ENCODE peak calls at places on chromosomes 5 and 9, in nine cellular contexts. U, C, K, L, V, J, I, H and P are unnamed samples. For H3K9me3, the result is how much of the 10 kb centered on the place peaks cover.

GRCh38 chr5:137636846-137637515 is 98.9 kb downstream of the KLHL3 start:
- DNase-seq in U (no peak), C (no peak), K (no peak), L (peak), V (no peak), J (no peak), I (no peak), H (no peak), P (no peak)

GRCh38 chr9:71929223-71929622 is 17.8 kb downstream of the C9orf85 start:
- DNase-seq in U (peak), C (no peak), K (no peak), L (no peak), V (peak), J (no peak), I (no peak), H (peak), P (no peak)

GRCh38 chr9:129945314-129945713 is 97.7 kb downstream of the FNBP1 start:
- DNase-seq in U (no peak), C (no peak), K (no peak), L (no peak), V (no peak), J (no peak), I (no peak), H (peak), P (no peak)

GRCh38 chr9:75087279-75087823 is 604 bp downstream of the NMRK1 start:
- DNase-seq in U (peak), C (peak), K (peak), L (no peak), V (peak), J (no peak), I (no peak), H (peak), P (no peak)

GRCh38 chr9:130042406-130042930 is 521 bp downstream of the FNBP1 start:
- DNase-seq in U (peak), C (peak), K (peak), L (peak), V (no peak), J (peak), I (no peak), H (peak), P (no peak)

GRCh38 chr5:180463216-180463900 is 30.8 kb upstream of the CNOT6 start:
- DNase-seq in U (no peak), C (no peak), K (no peak), L (no peak), V (no peak), J (no peak), I (no peak), H (peak), P (no peak)

GRCh38 chr5:135973323-135974018 is 18.7 kb upstream of the LECT2 start:
- DNase-seq in U (peak), C (no peak), K (no peak), L (no peak), V (peak), J (no peak), I (no peak), H (peak), P (no peak)

GRCh38 chr5:132807163-132807838 is 5.8 kb upstream of the SOWAHA start:
- DNase-seq in U (no peak), C (peak), K (no peak), L (no peak), V (no peak), J (peak), I (peak), H (no peak), P (no peak)

GRCh38 chr5:107809201-107810034 is 138.7 kb upstream of the EFNA5 start:
- DNase-seq in U (peak), C (peak), K (no peak), L (no peak), V (peak), J (no peak), I (no peak), H (peak), P (no peak)

GRCh38 chr9:123169926-123170325 is 98.5 kb downstream of the STRBP start:
- DNase-seq in U (no peak), C (no peak), K (no peak), L (no peak), V (no peak), J (no peak), I (no peak), H (no peak), P (no peak)

GRCh38 chr9:110016340-110016739 is 191.6 kb downstream of the C9orf152 start:
- DNase-seq in U (peak), C (no peak), K (no peak), L (no peak), V (peak), J (no peak), I (peak), H (peak), P (no peak)

GRCh38 chr5:61275841-61276240 is 56.2 kb upstream of the ZSWIM6 start:
- DNase-seq in U (peak), C (no peak), K (peak), L (no peak), V (peak), J (no peak), I (no peak), H (peak), P (no peak)

GRCh38 chr5:9537223-9538141 is 8.4 kb downstream of the SEMA5A start:
- DNase-seq in U (no peak), C (no peak), K (no peak), L (no peak), V (no peak), J (no peak), I (no peak), H (no peak), P (no peak)

GRCh38 chr9:93009337-93010015 is 49.0 kb upstream of the SUSD3 start:
- DNase-seq in U (no peak), C (no peak), K (no peak), L (no peak), V (no peak), J (no peak), I (no peak), H (peak), P (no peak)

GRCh38 chr5:73411927-73412596 is 36.5 kb downstream of the FOXD1 start:
- DNase-seq in U (peak), C (peak), K (no peak), L (no peak), V (no peak), J (no peak), I (no peak), H (no peak), P (no peak)

GRCh38 chr5:58582004-58582403 is 871 bp upstream of the RAB3C start:
- DNase-seq in U (no peak), C (peak), K (no peak), L (peak), V (no peak), J (no peak), I (no peak), H (peak), P (no peak)

GRCh38 chr5:113237893-113238292 is 196.9 kb downstream of the TSSK1B start:
- DNase-seq in U (no peak), C (no peak), K (no peak), L (no peak), V (no peak), J (no peak), I (no peak), H (no peak), P (no peak)

GRCh38 chr5:149583394-149583793 is 2.1 kb downstream of the ARHGEF37 start:
- DNase-seq in U (peak), C (no peak), K (no peak), L (no peak), V (no peak), J (no peak), I (no peak), H (no peak), P (no peak)

GRCh38 chr9:130922815-130923610 is 16.0 kb downstream of the FIBCD1 start:
- DNase-seq in U (no peak), C (no peak), K (no peak), L (peak), V (no peak), J (no peak), I (no peak), H (no peak), P (no peak)

GRCh38 chr5:172005708-172006377 is 595 bp downstream of the FBXW11 start:
- DNase-seq in U (peak), C (peak), K (no peak), L (no peak), V (no peak), J (peak), I (no peak), H (peak), P (peak)

GRCh38 chr5:126115230-126115629 is 308.0 kb upstream of the GRAMD2B start:
- DNase-seq in U (no peak), C (no peak), K (no peak), L (no peak), V (no peak), J (no peak), I (no peak), H (no peak), P (no peak)

GRCh38 chr9:93903886-93904648 is 51.1 kb downstream of the BARX1 start:
- DNase-seq in U (no peak), C (no peak), K (peak), L (no peak), V (no peak), J (no peak), I (no peak), H (peak), P (no peak)

GRCh38 chr9:93058357-93059096 is at the start of gene SUSD3:
- DNase-seq in U (peak), C (peak), K (peak), L (peak), V (no peak), J (peak), I (peak), H (peak), P (no peak)

GRCh38 chr5:135304352-135305221 is 94.4 kb downstream of the MACROH2A1 start:
- DNase-seq in U (peak), C (no peak), K (no peak), L (peak), V (peak), J (no peak), I (no peak), H (no peak), P (no peak)

GRCh38 chr9:19138084-19138483 is 10.8 kb upstream of the PLIN2 start:
- DNase-seq in U (peak), C (no peak), K (no peak), L (no peak), V (no peak), J (no peak), I (no peak), H (no peak), P (no peak)

GRCh38 chr5:179699640-179700298 is 1.0 kb downstream of the CANX start:
- DNase-seq in U (peak), C (peak), K (no peak), L (no peak), V (peak), J (no peak), I (no peak), H (peak), P (no peak)

GRCh38 chr5:126718246-126718868 is 58.6 kb upstream of the LMNB1 start:
- DNase-seq in U (no peak), C (peak), K (no peak), L (no peak), V (no peak), J (no peak), I (no peak), H (no peak), P (no peak)

GRCh38 chr9:91086657-91087563 is 274.8 kb downstream of the AUH start:
- DNase-seq in U (no peak), C (no peak), K (no peak), L (no peak), V (no peak), J (no peak), I (no peak), H (no peak), P (no peak)

GRCh38 chr9:86350006-86350755 is 4.0 kb downstream of the TUT7 start:
- DNase-seq in U (no peak), C (no peak), K (no peak), L (no peak), V (no peak), J (no peak), I (no peak), H (peak), P (no peak)

GRCh38 chr5:39197556-39197955 is 21.8 kb downstream of the FYB1 start:
- DNase-seq in U (no peak), C (no peak), K (no peak), L (no peak), V (no peak), J (no peak), I (peak), H (no peak), P (peak)

GRCh38 chr9:21961569-21961968 is 32.6 kb downstream of the CDKN2A start:
- DNase-seq in U (no peak), C (no peak), K (no peak), L (no peak), V (no peak), J (no peak), I (no peak), H (peak), P (no peak)

GRCh38 chr5:115946655-115947054 is 15.6 kb upstream of the LVRN start:
- DNase-seq in U (peak), C (no peak), K (no peak), L (no peak), V (peak), J (no peak), I (no peak), H (no peak), P (no peak)

GRCh38 chr9:136602193-136602885 is 56.5 kb upstream of the NOTCH1 start:
- DNase-seq in U (no peak), C (no peak), K (no peak), L (peak), V (no peak), J (peak), I (no peak), H (no peak), P (no peak)

GRCh38 chr5:343461-344401 is 22.2 kb downstream of the AHRR start:
- DNase-seq in U (peak), C (peak), K (peak), L (peak), V (peak), J (peak), I (peak), H (peak), P (peak)

GRCh38 chr5:108661590-108662219 is 86.0 kb upstream of the FER start:
- DNase-seq in U (peak), C (no peak), K (no peak), L (no peak), V (peak), J (no peak), I (no peak), H (peak), P (no peak)

GRCh38 chr5:67581203-67581602 is 384.6 kb upstream of the CD180 start:
- DNase-seq in U (peak), C (no peak), K (no peak), L (no peak), V (no peak), J (no peak), I (no peak), H (no peak), P (no peak)

GRCh38 chr9:127862075-127863011 is 7.9 kb upstream of the ENG start:
- DNase-seq in U (no peak), C (no peak), K (peak), L (peak), V (no peak), J (peak), I (no peak), H (peak), P (peak)

GRCh38 chr9:114849450-114849849 is 43.6 kb upstream of the TNFSF15 start:
- DNase-seq in U (peak), C (no peak), K (no peak), L (no peak), V (no peak), J (no peak), I (no peak), H (no peak), P (no peak)

GRCh38 chr9:98364042-98364441 is 108.6 kb upstream of the TBC1D2 start:
- DNase-seq in U (no peak), C (no peak), K (no peak), L (no peak), V (no peak), J (no peak), I (no peak), H (no peak), P (no peak)

GRCh38 chr9:70318002-70318401 is 59.2 kb downstream of the SMC5 start:
- DNase-seq in U (no peak), C (peak), K (no peak), L (no peak), V (no peak), J (no peak), I (no peak), H (no peak), P (no peak)
- TF ChIP-seq CTCF in U (no peak), C (peak), K (no peak), L (no peak), V (no peak), J (no peak), I (no peak), H (no peak), P (no peak)

DNA sequence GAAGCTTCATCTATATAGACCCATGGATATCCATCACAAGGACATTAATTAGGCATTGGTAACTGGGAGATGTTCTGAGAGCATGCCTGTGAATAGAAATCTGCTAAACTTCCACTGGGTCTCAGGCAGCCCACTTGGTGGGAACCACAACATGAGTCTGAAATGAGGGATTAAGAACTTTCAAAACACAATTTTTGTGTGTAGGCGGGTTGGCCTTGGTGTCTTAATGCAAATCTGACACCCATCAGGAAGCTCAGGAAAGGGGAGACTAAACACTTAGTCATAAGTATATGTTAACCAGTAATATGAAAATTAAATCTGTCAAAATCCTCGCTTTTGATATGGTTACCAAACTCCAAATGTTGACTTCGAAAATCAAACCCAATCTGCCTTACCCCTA is 113.2 kb downstream of the FANCC start:
- DNase-seq in U (no peak), C (no peak), K (no peak), L (no peak), V (no peak), J (no peak), I (no peak), H (no peak), P (no peak)
- H3K4me3 ChIP-seq in U (no peak), C (no peak), K (no peak), L (no peak), V (no peak), J (no peak), I (no peak), H (no peak), P (no peak)

DNA sequence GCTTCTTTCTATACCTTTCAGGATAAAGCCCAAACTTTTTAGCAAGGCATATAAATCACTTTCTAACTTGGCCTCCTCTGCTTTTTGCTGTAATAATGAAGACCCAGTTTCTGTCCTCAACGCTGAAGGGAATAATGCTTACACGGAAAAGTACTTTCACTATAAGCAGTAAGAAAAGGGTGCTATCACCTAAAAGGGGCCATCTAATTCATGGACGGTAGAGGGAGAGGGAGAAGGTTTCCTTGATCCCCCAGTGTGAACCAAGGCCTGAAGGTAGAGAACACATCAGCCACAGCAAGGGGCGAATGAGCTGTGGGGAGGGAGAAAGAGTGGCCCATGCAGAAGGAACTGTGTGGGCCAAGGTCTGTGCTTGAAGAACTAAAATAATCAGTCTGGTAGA is 417.7 kb upstream of the CLINT1 start:
- DNase-seq in U (no peak), C (no peak), K (no peak), L (no peak), V (no peak), J (no peak), I (no peak), H (no peak), P (no peak)
- H3K9me3 ChIP-seq in U (under half), C (under half), K (under half), L (under half), V (under half), J (under half), I (under half), H (under half), P (under half)

DNA sequence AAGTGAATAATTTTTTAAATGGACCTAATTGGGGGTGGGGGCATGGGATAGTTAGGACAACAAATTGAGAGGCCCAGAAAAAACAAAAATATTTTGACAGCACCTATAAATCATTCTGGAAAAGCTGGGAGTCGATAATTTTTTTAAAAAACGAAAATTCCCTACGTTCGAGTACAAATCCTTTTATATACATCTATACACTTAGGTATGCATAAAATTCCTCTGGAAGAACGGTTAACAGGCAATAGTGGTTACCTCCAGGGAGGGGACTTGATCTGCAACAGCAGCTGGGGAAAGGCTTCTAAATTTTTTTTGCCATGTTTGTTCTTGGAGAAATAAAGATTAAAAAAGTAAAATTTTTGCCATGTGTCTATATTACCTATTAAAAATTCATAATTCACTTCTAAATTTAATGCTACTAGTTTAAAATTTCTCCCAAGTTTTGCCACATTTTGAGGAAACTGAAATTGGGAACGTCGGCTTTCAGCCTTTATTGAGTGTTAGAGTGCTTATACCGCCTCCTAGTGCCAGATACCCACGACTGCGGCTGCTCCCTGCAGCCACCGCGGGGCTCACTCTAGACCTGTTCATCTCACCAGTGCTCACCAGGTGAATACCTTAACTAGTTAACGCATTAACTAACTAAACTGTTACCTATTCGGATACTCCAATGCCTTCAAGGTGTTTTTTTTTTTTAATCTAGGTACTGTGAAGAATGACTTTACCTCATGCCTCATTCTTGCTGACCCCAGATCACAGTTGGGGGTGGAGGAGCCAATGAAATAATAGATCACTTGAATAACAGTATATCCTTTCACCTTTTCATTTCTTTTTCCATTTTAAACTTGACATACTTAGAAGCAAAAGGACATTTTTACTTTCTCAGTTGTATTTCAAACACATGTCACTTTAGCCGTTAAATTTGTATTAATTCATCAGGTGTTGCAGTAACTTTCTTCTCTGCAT is 1.8 kb upstream of the BHMT start:
- DNase-seq in U (no peak), C (peak), K (peak), L (peak), V (no peak), J (peak), I (peak), H (no peak), P (no peak)
- TF ChIP-seq CTCF in U (peak), C (peak), K (peak), L (peak), V (peak), J (no peak), I (peak), H (peak), P (peak)